ENCODE peak calls at places on chromosomes 12 and 14, in six cellular contexts. H is cardiac fibroblast; D is stimulated activated CD8-positive, alpha-beta memory T cell treated with anti-CD3 and anti-CD28 coated beads, Interleukin-12 subunit alpha, Interleukin-12 subunit beta, amount 100 ng/mL, for 1 hour; Q is mesendoderm; Z is KBM-7; S is HCT116. L is an unnamed sample.

GRCh38 chr12:1318327-1319031 is 275.9 kb downstream of the FBXL14 start:
- DNase-seq in H (peak), D (no peak), Q (peak), Z (no peak), S (no peak), L (no peak)

GRCh38 chr12:82793882-82794281 is 107.2 kb downstream of the TMTC2 start:
- DNase-seq in H (no peak), D (no peak), Q (no peak), Z (no peak), S (no peak), L (no peak)

GRCh38 chr14:22463763-22464173 is 125.3 kb downstream of the DAD1 start:
- DNase-seq in H (no peak), D (no peak), Q (no peak), Z (no peak), S (no peak), L (no peak)

GRCh38 chr14:101228949-101229541 is 325.5 kb upstream of the RTL1 start:
- DNase-seq in H (no peak), D (no peak), Q (peak), Z (no peak), S (no peak), L (no peak)

GRCh38 chr12:103956515-103957027 is 9.1 kb upstream of the TDG start:
- DNase-seq in H (no peak), D (no peak), Q (no peak), Z (no peak), S (no peak), L (no peak)

GRCh38 chr12:16189849-16190248 is 87.6 kb downstream of the SLC15A5 start:
- DNase-seq in H (peak), D (no peak), Q (no peak), Z (peak), S (no peak), L (no peak)

GRCh38 chr12:130137141-130138018 is 24.9 kb upstream of the FZD10 start:
- DNase-seq in H (no peak), D (no peak), Q (no peak), Z (no peak), S (no peak), L (no peak)

GRCh38 chr12:87086118-87086891 is 830.1 kb upstream of the MGAT4C start:
- DNase-seq in H (peak), D (no peak), Q (no peak), Z (no peak), S (no peak), L (no peak)

GRCh38 chr12:110001596-110001995 is 2.4 kb downstream of the ANKRD13A start:
- DNase-seq in H (peak), D (no peak), Q (no peak), Z (no peak), S (no peak), L (no peak)

GRCh38 chr14:77761205-77761931 is 412 bp upstream of the SNW1 start:
- DNase-seq in H (peak), D (no peak), Q (peak), Z (peak), S (no peak), L (peak)

GRCh38 chr12:132807295-132808222 is 21.1 kb downstream of the GOLGA3 start:
- DNase-seq in H (no peak), D (no peak), Q (peak), Z (no peak), S (no peak), L (no peak)

GRCh38 chr14:57391609-57392195 is 1.3 kb downstream of the NAA30 start:
- DNase-seq in H (no peak), D (no peak), Q (peak), Z (no peak), S (no peak), L (no peak)

GRCh38 chr14:34086358-34086757 is 135.5 kb upstream of the EGLN3 start:
- DNase-seq in H (no peak), D (no peak), Q (no peak), Z (no peak), S (no peak), L (no peak)

GRCh38 chr12:67981236-67982164 is 7.7 kb upstream of the IFNG-AS1 start:
- DNase-seq in H (peak), D (no peak), Q (peak), Z (no peak), S (peak), L (no peak)

GRCh38 chr12:6953417-6954315 is 2.5 kb downstream of the PTPN6 start:
- DNase-seq in H (peak), D (peak), Q (no peak), Z (peak), S (no peak), L (no peak)

GRCh38 chr14:75088566-75089373 is 19.3 kb downstream of the ZC2HC1C start:
- DNase-seq in H (peak), D (peak), Q (peak), Z (peak), S (peak), L (peak)

GRCh38 chr12:108306014-108306501 is 33.1 kb downstream of the CMKLR1 start:
- DNase-seq in H (peak), D (no peak), Q (no peak), Z (peak), S (no peak), L (no peak)

GRCh38 chr12:94831081-94831747 is 172.3 kb downstream of the NDUFA12 start:
- DNase-seq in H (no peak), D (no peak), Q (no peak), Z (no peak), S (no peak), L (no peak)

GRCh38 chr14:93045211-93045674 is 70.5 kb downstream of the ITPK1 start:
- DNase-seq in H (no peak), D (no peak), Q (peak), Z (peak), S (no peak), L (no peak)

GRCh38 chr12:118371354-118372282 is 1.1 kb downstream of the TAOK3 start:
- DNase-seq in H (no peak), D (no peak), Q (peak), Z (peak), S (no peak), L (no peak)

GRCh38 chr14:50037837-50038236 is 78.5 kb downstream of the VCPKMT start:
- DNase-seq in H (peak), D (no peak), Q (no peak), Z (no peak), S (no peak), L (no peak)

GRCh38 chr12:31324845-31325523 is 966 bp downstream of the SINHCAF start:
- DNase-seq in H (peak), D (peak), Q (peak), Z (peak), S (no peak), L (no peak)

GRCh38 chr12:96136129-96136528 is 58.0 kb upstream of the ELK3 start:
- DNase-seq in H (peak), D (no peak), Q (peak), Z (no peak), S (no peak), L (peak)

GRCh38 chr12:68636268-68636667 is 25.6 kb downstream of the RAP1B start:
- DNase-seq in H (peak), D (no peak), Q (no peak), Z (no peak), S (no peak), L (peak)

GRCh38 chr12:88448337-88448944 is 131.8 kb downstream of the KITLG start:
- DNase-seq in H (no peak), D (no peak), Q (peak), Z (no peak), S (no peak), L (no peak)

GRCh38 chr12:120126635-120127005 is 10.1 kb upstream of the RAB35 start:
- DNase-seq in H (peak), D (no peak), Q (no peak), Z (peak), S (no peak), L (no peak)

GRCh38 chr12:113030875-113031525 is 25.5 kb upstream of the DTX1 start:
- DNase-seq in H (peak), D (no peak), Q (peak), Z (peak), S (peak), L (peak)

GRCh38 chr12:109530301-109530685 is 43.0 kb downstream of the MMAB start:
- DNase-seq in H (no peak), D (no peak), Q (no peak), Z (no peak), S (no peak), L (no peak)

GRCh38 chr14:61973981-61974380 is 211.8 kb downstream of the SNAPC1 start:
- DNase-seq in H (peak), D (no peak), Q (no peak), Z (no peak), S (no peak), L (no peak)

L was measured in NCI-H460.